ENCODE peak calls at places on chromosomes 13 and 19, in five cellular contexts. One of them, this sample, is unnamed.

GRCh38 chr13:46866150-46866549 is 30.7 kb downstream of the HTR2A start:
- DNase-seq in C1 segment of cervical spinal cord: no peak
- DNase-seq in activated CD4-positive, alpha-beta T cell treated with anti-CD3 and anti-CD28 coated beads, Interleukin-2, amount 10 ng/mL, durations not matched to agents 7 days and 5 days: no peak
- DNase-seq in WTC11: peak; percentile 22
- DNase-seq in NCI-H460: no peak
- DNase-seq in this sample: no peak

GRCh38 chr13:89372193-89372592 is 1701.0 kb downstream of the SLITRK5 start:
- DNase-seq in C1 segment of cervical spinal cord: no peak
- DNase-seq in NCI-H460: no peak
- DNase-seq in WTC11: no peak
- DNase-seq in activated CD4-positive, alpha-beta T cell treated with anti-CD3 and anti-CD28 coated beads, Interleukin-2, amount 10 ng/mL, durations not matched to agents 7 days and 5 days: no peak
- DNase-seq in this sample: no peak

GRCh38 chr19:1942934-1943555 is 2.1 kb downstream of the CSNK1G2 start:
- DNase-seq in NCI-H460: no peak
- DNase-seq in C1 segment of cervical spinal cord: no peak
- DNase-seq in WTC11: no peak
- DNase-seq in activated CD4-positive, alpha-beta T cell treated with anti-CD3 and anti-CD28 coated beads, Interleukin-2, amount 10 ng/mL, durations not matched to agents 7 days and 5 days: no peak
- DNase-seq in this sample: no peak

GRCh38 chr19:9132422-9132821 is 5.7 kb upstream of the OR7G3 start:
- DNase-seq in NCI-H460: no peak
- DNase-seq in C1 segment of cervical spinal cord: no peak
- DNase-seq in activated CD4-positive, alpha-beta T cell treated with anti-CD3 and anti-CD28 coated beads, Interleukin-2, amount 10 ng/mL, durations not matched to agents 7 days and 5 days: no peak
- DNase-seq in WTC11: no peak
- DNase-seq in this sample: no peak

GRCh38 chr13:46341112-46341711 is 45.8 kb downstream of the RUBCNL start:
- DNase-seq in activated CD4-positive, alpha-beta T cell treated with anti-CD3 and anti-CD28 coated beads, Interleukin-2, amount 10 ng/mL, durations not matched to agents 7 days and 5 days: no peak
- DNase-seq in NCI-H460: no peak
- DNase-seq in WTC11: no peak
- DNase-seq in C1 segment of cervical spinal cord: no peak
- DNase-seq in this sample: no peak

GRCh38 chr13:98343461-98343860 is 166.4 kb upstream of the RNF113B start:
- DNase-seq in WTC11: no peak
- DNase-seq in C1 segment of cervical spinal cord: no peak
- DNase-seq in activated CD4-positive, alpha-beta T cell treated with anti-CD3 and anti-CD28 coated beads, Interleukin-2, amount 10 ng/mL, durations not matched to agents 7 days and 5 days: no peak
- DNase-seq in NCI-H460: no peak
- DNase-seq in this sample: no peak

GRCh38 chr19:49609499-49610092 is 18.6 kb downstream of the PRR12 start:
- DNase-seq in activated CD4-positive, alpha-beta T cell treated with anti-CD3 and anti-CD28 coated beads, Interleukin-2, amount 10 ng/mL, durations not matched to agents 7 days and 5 days: no peak
- DNase-seq in NCI-H460: no peak
- DNase-seq in WTC11: no peak
- DNase-seq in C1 segment of cervical spinal cord: no peak
- DNase-seq in this sample: no peak

GRCh38 chr13:71417205-71417604 is 449.8 kb downstream of the DACH1 start:
- DNase-seq in NCI-H460: no peak
- DNase-seq in WTC11: no peak
- DNase-seq in activated CD4-positive, alpha-beta T cell treated with anti-CD3 and anti-CD28 coated beads, Interleukin-2, amount 10 ng/mL, durations not matched to agents 7 days and 5 days: no peak
- DNase-seq in C1 segment of cervical spinal cord: no peak
- DNase-seq in this sample: no peak

GRCh38 chr13:112870737-112871287 is 98.2 kb upstream of the MCF2L start:
- DNase-seq in activated CD4-positive, alpha-beta T cell treated with anti-CD3 and anti-CD28 coated beads, Interleukin-2, amount 10 ng/mL, durations not matched to agents 7 days and 5 days: no peak
- DNase-seq in WTC11: no peak
- DNase-seq in C1 segment of cervical spinal cord: no peak
- DNase-seq in NCI-H460: no peak
- DNase-seq in this sample: no peak

GRCh38 chr19:3723883-3724282 is 15.7 kb downstream of the TJP3 start:
- DNase-seq in activated CD4-positive, alpha-beta T cell treated with anti-CD3 and anti-CD28 coated beads, Interleukin-2, amount 10 ng/mL, durations not matched to agents 7 days and 5 days: no peak
- DNase-seq in C1 segment of cervical spinal cord: no peak
- DNase-seq in WTC11: no peak
- DNase-seq in NCI-H460: no peak
- DNase-seq in this sample: no peak

GRCh38 chr19:43634068-43634467 is 5.6 kb downstream of the CADM4 start:
- DNase-seq in NCI-H460: no peak
- DNase-seq in activated CD4-positive, alpha-beta T cell treated with anti-CD3 and anti-CD28 coated beads, Interleukin-2, amount 10 ng/mL, durations not matched to agents 7 days and 5 days: no peak
- DNase-seq in C1 segment of cervical spinal cord: peak; percentile 60
- DNase-seq in WTC11: no peak
- DNase-seq in this sample: no peak

GRCh38 chr19:55559684-55560083 is 14.3 kb upstream of the SBK3 start:
- DNase-seq in WTC11: no peak
- DNase-seq in NCI-H460: no peak
- DNase-seq in activated CD4-positive, alpha-beta T cell treated with anti-CD3 and anti-CD28 coated beads, Interleukin-2, amount 10 ng/mL, durations not matched to agents 7 days and 5 days: no peak
- DNase-seq in C1 segment of cervical spinal cord: peak; percentile 61
- DNase-seq in this sample: no peak

GRCh38 chr19:14061081-14061749 is 661 bp downstream of the PALM3 start:
- DNase-seq in activated CD4-positive, alpha-beta T cell treated with anti-CD3 and anti-CD28 coated beads, Interleukin-2, amount 10 ng/mL, durations not matched to agents 7 days and 5 days: no peak
- DNase-seq in NCI-H460: no peak
- DNase-seq in WTC11: no peak
- DNase-seq in C1 segment of cervical spinal cord: no peak
- DNase-seq in this sample: no peak

GRCh38 chr19:42850981-42851717 is 28.4 kb downstream of the PSG1 start:
- DNase-seq in C1 segment of cervical spinal cord: peak; percentile 35
- DNase-seq in NCI-H460: no peak
- DNase-seq in WTC11: no peak
- DNase-seq in activated CD4-positive, alpha-beta T cell treated with anti-CD3 and anti-CD28 coated beads, Interleukin-2, amount 10 ng/mL, durations not matched to agents 7 days and 5 days: no peak
- DNase-seq in this sample: no peak

GRCh38 chr13:114037674-114038073 is 63.8 kb upstream of the C13orf46 start:
- DNase-seq in activated CD4-positive, alpha-beta T cell treated with anti-CD3 and anti-CD28 coated beads, Interleukin-2, amount 10 ng/mL, durations not matched to agents 7 days and 5 days: no peak
- DNase-seq in C1 segment of cervical spinal cord: no peak
- DNase-seq in NCI-H460: no peak
- DNase-seq in WTC11: no peak
- DNase-seq in this sample: no peak

GRCh38 chr19:39078436-39079200 is 5.5 kb upstream of the ACP7 start:
- DNase-seq in C1 segment of cervical spinal cord: peak; percentile 16
- DNase-seq in activated CD4-positive, alpha-beta T cell treated with anti-CD3 and anti-CD28 coated beads, Interleukin-2, amount 10 ng/mL, durations not matched to agents 7 days and 5 days: no peak
- DNase-seq in NCI-H460: peak; percentile 88
- DNase-seq in WTC11: no peak
- DNase-seq in this sample: no peak

GRCh38 chr19:768424-768823 is 17.5 kb downstream of the MISP start:
- DNase-seq in activated CD4-positive, alpha-beta T cell treated with anti-CD3 and anti-CD28 coated beads, Interleukin-2, amount 10 ng/mL, durations not matched to agents 7 days and 5 days: no peak
- DNase-seq in WTC11: no peak
- DNase-seq in NCI-H460: no peak
- DNase-seq in C1 segment of cervical spinal cord: no peak
- DNase-seq in this sample: no peak

GRCh38 chr19:32692727-32693061 is 1.1 kb downstream of the NUDT19 start:
- DNase-seq in NCI-H460: no peak
- DNase-seq in C1 segment of cervical spinal cord: no peak
- DNase-seq in WTC11: no peak
- DNase-seq in activated CD4-positive, alpha-beta T cell treated with anti-CD3 and anti-CD28 coated beads, Interleukin-2, amount 10 ng/mL, durations not matched to agents 7 days and 5 days: peak; percentile 13
- DNase-seq in this sample: no peak

GRCh38 chr13:49097374-49097773 is 121.7 kb downstream of the FNDC3A start:
- DNase-seq in activated CD4-positive, alpha-beta T cell treated with anti-CD3 and anti-CD28 coated beads, Interleukin-2, amount 10 ng/mL, durations not matched to agents 7 days and 5 days: no peak
- DNase-seq in WTC11: no peak
- DNase-seq in NCI-H460: peak; percentile 68
- DNase-seq in C1 segment of cervical spinal cord: peak; percentile 3
- DNase-seq in this sample: no peak

GRCh38 chr19:17687857-17688784 is at the start of gene UNC13A:
- DNase-seq in C1 segment of cervical spinal cord: peak; percentile 83
- DNase-seq in WTC11: peak; percentile 89
- DNase-seq in NCI-H460: no peak
- DNase-seq in activated CD4-positive, alpha-beta T cell treated with anti-CD3 and anti-CD28 coated beads, Interleukin-2, amount 10 ng/mL, durations not matched to agents 7 days and 5 days: peak; percentile 54
- DNase-seq in this sample: no peak

This sample was measured in cortex of kidney.